ENCODE peak calls at places on chromosomes 11 and 22, in ten cellular contexts. L is neural crest cell; J is effector CD4-positive, alpha-beta T cell; P is activated naive CD8-positive, alpha-beta T cell treated with anti-CD3 and anti-CD28 coated beads for 36 hours; T is ACHN; U is mucosa of descending colon; M is heart right ventricle; S is NCI-H1092; A is left cardiac atrium; E is stimulated activated CD4-positive, alpha-beta T cell treated with anti-CD3 and anti-CD28 coated beads, Interleukin-1b, Interleukin-23, amount 100 ng/mL, for 1 hour. H is an unnamed sample.

GRCh38 chr11:129225190-129225589 is 33.1 kb upstream of the ARHGAP32 start:
- DNase-seq in L (no peak), J (no peak), P (no peak), T (no peak), U (no peak), M (no peak), S (no peak), A (no peak), E (no peak), H (no peak)

GRCh38 chr22:17772963-17773605 is 1.2 kb downstream of the BID start:
- DNase-seq in L (no peak), J (no peak), P (no peak), T (no peak), U (no peak), M (no peak), S (no peak), A (no peak), E (no peak), H (no peak)

GRCh38 chr22:26615149-26615548 is 2.7 kb downstream of the CRYBB1 start:
- DNase-seq in L (no peak), J (no peak), P (no peak), T (no peak), U (no peak), M (no peak), S (no peak), A (no peak), E (no peak), H (no peak)

GRCh38 chr11:34512810-34513673 is 552 bp downstream of the ELF5 start:
- DNase-seq in L (peak), J (peak), P (peak), T (peak), U (peak), M (peak), S (no peak), A (peak), E (peak), H (peak)

GRCh38 chr11:98729118-98729517 is 291.6 kb upstream of the CNTN5 start:
- DNase-seq in L (no peak), J (no peak), P (no peak), T (no peak), U (no peak), M (no peak), S (no peak), A (no peak), E (no peak), H (no peak)

GRCh38 chr11:44358713-44359112 is 48.8 kb upstream of the ALX4 start:
- DNase-seq in L (no peak), J (no peak), P (no peak), T (no peak), U (no peak), M (no peak), S (no peak), A (no peak), E (no peak), H (no peak)

GRCh38 chr22:35155403-35156025 is 89.6 kb downstream of the ISX start:
- DNase-seq in L (no peak), J (no peak), P (no peak), T (peak), U (no peak), M (no peak), S (no peak), A (no peak), E (no peak), H (no peak)

GRCh38 chr11:22192289-22192641 is 620 bp upstream of the ANO5 start:
- DNase-seq in L (no peak), J (no peak), P (no peak), T (peak), U (peak), M (peak), S (no peak), A (no peak), E (no peak), H (peak)

GRCh38 chr11:122235615-122236014 is 119.6 kb upstream of the BLID start:
- DNase-seq in L (no peak), J (no peak), P (no peak), T (no peak), U (no peak), M (peak), S (no peak), A (no peak), E (no peak), H (no peak)

GRCh38 chr11:27497284-27497866 is 9.2 kb downstream of the LIN7C start:
- DNase-seq in L (no peak), J (no peak), P (no peak), T (peak), U (no peak), M (no peak), S (no peak), A (no peak), E (no peak), H (peak)

GRCh38 chr11:63871962-63872832 is 33.3 kb downstream of the MARK2 start:
- DNase-seq in L (peak), J (no peak), P (peak), T (peak), U (peak), M (peak), S (peak), A (peak), E (no peak), H (peak)

GRCh38 chr11:65362320-65362931 is 7.9 kb downstream of the TIGD3 start:
- DNase-seq in L (no peak), J (no peak), P (no peak), T (no peak), U (peak), M (no peak), S (no peak), A (peak), E (no peak), H (no peak)